ENCODE peak calls at places on chromosome 17, in seven cellular contexts. H is Right ventricle myocardium superior; R is hippocampal formation; F is progenitor cell of endocrine pancreas; V is stimulated activated CD8-positive, alpha-beta memory T cell treated with anti-CD3 and anti-CD28 coated beads, Interleukin-2, amount 100 ng/mL, for 1 hour; W is central memory CD4-positive, alpha-beta T cell; S is naive thymus-derived CD8-positive, alpha-beta T cell. T is an unnamed sample.
A peak's percentile ranks its signal among the peaks of the same experiment; 100 is the strongest.

GRCh38 chr17:63442549-63443035 is 3.5 kb downstream of the CYB561 start:
- DNase-seq in V (no peak), H (peak; percentile 29), S (no peak), R (no peak), W (no peak), F (no peak), T (no peak)

GRCh38 chr17:1627987-1628855 is at the start of gene SLC43A2:
- DNase-seq in R (peak; percentile 87), F (peak; percentile 75), W (peak; percentile 69), V (peak; percentile 58), H (peak; percentile 90), S (peak; percentile 69), T (peak; percentile 90)

GRCh38 chr17:11330871-11331270 is 89.9 kb downstream of the SHISA6 start:
- DNase-seq in V (no peak), S (no peak), F (no peak), W (no peak), H (no peak), R (no peak), T (no peak)

GRCh38 chr17:73604476-73604875 is 39.8 kb downstream of the SDK2 start:
- DNase-seq in W (no peak), S (no peak), V (no peak), F (no peak), R (no peak), H (peak; percentile 30), T (no peak)

GRCh38 chr17:27654136-27654535 is 23.1 kb downstream of the LGALS9 start:
- DNase-seq in H (no peak), V (no peak), S (no peak), R (no peak), W (no peak), F (no peak), T (no peak)

GRCh38 chr17:31494259-31495048 is 103.0 kb downstream of the RAB11FIP4 start:
- DNase-seq in F (no peak), R (no peak), H (no peak), V (peak; percentile 44), S (no peak), W (peak; percentile 78), T (no peak)

GRCh38 chr17:82088838-82089722 is 9.0 kb downstream of the FASN start:
- DNase-seq in H (peak; percentile 35), S (peak; percentile 4), V (no peak), W (no peak), F (no peak), R (no peak), T (no peak)

GRCh38 chr17:28867276-28867675 is 12.5 kb downstream of the ERAL1 start:
- DNase-seq in H (no peak), F (no peak), R (no peak), W (no peak), S (no peak), V (no peak), T (no peak)

GRCh38 chr17:73360961-73361761 is 49.4 kb upstream of the CDC42EP4 start:
- DNase-seq in S (no peak), F (peak; percentile 63), H (no peak), R (no peak), V (no peak), W (no peak), T (no peak)

GRCh38 chr17:45129940-45130639 is 2.2 kb downstream of the PLCD3 start:
- DNase-seq in S (no peak), V (no peak), R (no peak), H (peak; percentile 46), F (no peak), W (no peak), T (no peak)

GRCh38 chr17:9224485-9224884 is 203.2 kb downstream of the NTN1 start:
- DNase-seq in W (no peak), V (no peak), H (peak; percentile 31), S (no peak), R (no peak), F (no peak), T (no peak)

GRCh38 chr17:77734371-77735050 is 224.0 kb upstream of the TNRC6C start:
- DNase-seq in V (no peak), F (peak; percentile 8), W (no peak), R (peak; percentile 80), H (peak; percentile 95), S (no peak), T (peak; percentile 86)

GRCh38 chr17:7295230-7296180 is 1.1 kb upstream of the YBX2 start:
- DNase-seq in F (no peak), H (no peak), W (no peak), S (no peak), V (no peak), R (no peak), T (no peak)

GRCh38 chr17:50767030-50767429 is 288 bp downstream of the ANKRD40CL start:
- DNase-seq in F (no peak), V (no peak), R (no peak), W (no peak), H (no peak), S (no peak), T (no peak)

GRCh38 chr17:50221500-50222480 is 20.4 kb upstream of the COL1A1 start:
- DNase-seq in F (no peak), S (no peak), H (peak; percentile 65), R (peak; percentile 17), V (no peak), W (no peak), T (no peak)

GRCh38 chr17:54694287-54694887 is 206.3 kb upstream of the TOM1L1 start:
- DNase-seq in V (no peak), H (no peak), S (no peak), R (no peak), F (no peak), W (no peak), T (no peak)

GRCh38 chr17:31702040-31702439 is 157.0 kb downstream of the COPRS start:
- DNase-seq in F (no peak), H (no peak), S (no peak), W (no peak), V (no peak), R (no peak), T (no peak)

GRCh38 chr17:73644145-73645049 is at the start of gene SDK2:
- DNase-seq in R (no peak), V (no peak), W (no peak), S (peak; percentile 11), F (peak; percentile 29), H (no peak), T (no peak)

GRCh38 chr17:75088902-75089417 is 1.2 kb downstream of the SLC16A5 start:
- DNase-seq in R (no peak), S (no peak), V (no peak), W (no peak), F (no peak), H (no peak), T (no peak)

GRCh38 chr17:65287040-65287439 is 149.9 kb downstream of the RGS9 start:
- DNase-seq in S (no peak), H (no peak), R (no peak), F (no peak), W (no peak), V (no peak), T (peak; percentile 53)

GRCh38 chr17:27153005-27153404 is 140.9 kb upstream of the WSB1 start:
- DNase-seq in V (no peak), S (no peak), W (no peak), R (no peak), H (peak; percentile 10), F (no peak), T (no peak)

GRCh38 chr17:39208893-39209292 is 8.8 kb downstream of the RPL19 start:
- DNase-seq in W (no peak), V (no peak), F (no peak), R (no peak), H (peak; percentile 61), S (peak; percentile 32), T (no peak)

GRCh38 chr17:74763565-74764387 is 12.4 kb downstream of the NAT9 start:
- DNase-seq in H (no peak), V (no peak), R (peak; percentile 21), F (peak; percentile 77), S (no peak), W (no peak), T (no peak)

GRCh38 chr17:67582632-67583230 is 135.0 kb upstream of the NOL11 start:
- DNase-seq in S (no peak), H (no peak), W (no peak), V (no peak), F (no peak), R (no peak), T (no peak)

T was measured in type B pancreatic cell.